ENCODE peak calls at places on chromosome 1, in four cellular contexts. A is globus pallidus, L is T follicular helper cell, T is HT1080. C is an unnamed sample.

GRCh38 chr1:12600880-12601633 is 17.0 kb downstream of the DHRS3 start:
- DNase-seq in A (no peak), L (peak), T (no peak), C (peak)

GRCh38 chr1:226787071-226787470 is 48.0 kb upstream of the ITPKB start:
- DNase-seq in A (peak), L (no peak), T (no peak), C (peak)

GRCh38 chr1:61056674-61057439 is 25.5 kb upstream of the NFIA start:
- DNase-seq in A (peak), L (no peak), T (no peak), C (no peak)

GRCh38 chr1:162757476-162757875 is 33.0 kb upstream of the HSD17B7 start:
- DNase-seq in A (no peak), L (no peak), T (no peak), C (no peak)

GRCh38 chr1:99808391-99809115 is 41.6 kb upstream of the AGL start:
- DNase-seq in A (peak), L (no peak), T (peak), C (peak)

GRCh38 chr1:54698346-54698745 is 17.3 kb upstream of the TTC4 start:
- DNase-seq in A (no peak), L (no peak), T (no peak), C (no peak)

GRCh38 chr1:69320679-69321310 is 246.9 kb upstream of the LRRC7 start:
- DNase-seq in A (no peak), L (no peak), T (no peak), C (no peak)

GRCh38 chr1:9166289-9167235 is 37.7 kb upstream of the GPR157 start:
- DNase-seq in A (no peak), L (no peak), T (peak), C (no peak)

C was measured in midbrain.